ENCODE peak calls at places on chromosomes 5 and 9, in six cellular contexts. A is IMR-90, P is mesenchymal stem cell, N is neuronal stem cell, V is trophoblast cell, R is H1. Y is an unnamed sample.

GRCh38 chr9:676780-677458 is 164.6 kb upstream of the DMRT1 start:
- DNase-seq in N (no peak), A (no peak), P (no peak), V (no peak), R (no peak), Y (no peak)

GRCh38 chr9:97386265-97386633 is 25.6 kb upstream of the TDRD7 start:
- DNase-seq in N (no peak), V (no peak), P (no peak), A (no peak), R (no peak), Y (no peak)

GRCh38 chr9:99433555-99433954 is 211.5 kb downstream of the SEC61B start:
- DNase-seq in P (peak; percentile 95), R (no peak), V (peak; percentile 72), N (no peak), A (peak; percentile 89), Y (no peak)

GRCh38 chr9:127918201-127919107 is 1.6 kb upstream of the ST6GALNAC4 start:
- DNase-seq in R (no peak), V (no peak), N (no peak), A (no peak), P (peak; percentile 43), Y (peak; percentile 71)

GRCh38 chr9:136687721-136688223 is 515 bp upstream of the AGPAT2 start:
- DNase-seq in A (no peak), V (no peak), P (no peak), N (no peak), R (peak; percentile 68), Y (no peak)

GRCh38 chr9:135500525-135501260 is at the start of gene MRPS2:
- DNase-seq in A (peak; percentile 81), N (peak; percentile 92), P (peak; percentile 91), R (peak; percentile 96), V (peak; percentile 85), Y (peak; percentile 93)

GRCh38 chr9:110659891-110660541 is 8.6 kb upstream of the MUSK start:
- DNase-seq in A (peak; percentile 81), R (no peak), P (peak; percentile 77), V (no peak), N (no peak), Y (no peak)

GRCh38 chr5:41787257-41787656 is 83.0 kb downstream of the OXCT1 start:
- DNase-seq in A (peak; percentile 18), V (no peak), R (no peak), N (no peak), P (no peak), Y (no peak)

GRCh38 chr9:107894572-107895261 is 405.1 kb upstream of the KLF4 start:
- DNase-seq in A (peak; percentile 93), R (no peak), N (no peak), P (peak; percentile 16), V (peak; percentile 58), Y (no peak)

GRCh38 chr5:124515494-124516222 is 230.8 kb downstream of the ZNF608 start:
- DNase-seq in N (no peak), R (no peak), P (no peak), V (no peak), A (no peak), Y (no peak)

GRCh38 chr5:116600876-116601275 is 26.3 kb upstream of the SEMA6A start:
- DNase-seq in P (peak; percentile 91), V (no peak), N (no peak), A (peak; percentile 9), R (no peak), Y (no peak)

GRCh38 chr9:116395409-116396037 is 241.9 kb downstream of the PAPPA start:
- DNase-seq in P (no peak), V (no peak), R (no peak), A (no peak), N (no peak), Y (no peak)

GRCh38 chr9:95715911-95716435 is 159.5 kb upstream of the ERCC6L2 start:
- DNase-seq in A (peak; percentile 2), V (no peak), N (no peak), R (no peak), P (no peak), Y (no peak)

GRCh38 chr5:132883261-132883834 is 9.9 kb downstream of the LEAP2 start:
- DNase-seq in P (peak; percentile 82), A (peak; percentile 74), N (peak; percentile 20), V (peak; percentile 37), R (no peak), Y (peak; percentile 40)

GRCh38 chr9:110671849-110672248 is 3.3 kb downstream of the MUSK start:
- DNase-seq in P (no peak), V (no peak), N (no peak), A (no peak), R (no peak), Y (no peak)

GRCh38 chr5:137754961-137755762 is 999 bp upstream of the HNRNPA0 start:
- DNase-seq in V (peak; percentile 50), P (no peak), R (no peak), A (no peak), N (no peak), Y (no peak)

GRCh38 chr5:40221796-40222195 is 457.9 kb upstream of the PTGER4 start:
- DNase-seq in A (peak; percentile 93), V (peak; percentile 17), N (no peak), P (peak; percentile 69), R (no peak), Y (no peak)

GRCh38 chr9:1612886-1613285 is 402.3 kb upstream of the SMARCA2 start:
- DNase-seq in R (no peak), P (no peak), V (no peak), A (no peak), N (no peak), Y (no peak)

GRCh38 chr9:89935115-89935514 is 330.3 kb downstream of the GADD45G start:
- DNase-seq in P (no peak), N (no peak), A (no peak), V (no peak), R (no peak), Y (no peak)

GRCh38 chr5:134145779-134146581 is 30.8 kb downstream of the SKP1 start:
- DNase-seq in N (peak; percentile 81), R (peak; percentile 94), P (peak; percentile 81), V (peak; percentile 86), A (peak; percentile 64), Y (peak; percentile 88)

GRCh38 chr5:40291338-40291737 is 388.4 kb upstream of the PTGER4 start:
- DNase-seq in N (no peak), R (no peak), V (no peak), P (peak; percentile 6), A (peak; percentile 35), Y (no peak)

GRCh38 chr9:27382989-27383388 is 86.0 kb upstream of the EQTN start:
- DNase-seq in V (peak; percentile 45), P (no peak), N (no peak), A (no peak), R (no peak), Y (no peak)

GRCh38 chr5:178769617-178770290 is 39.3 kb upstream of the ZNF354A start:
- DNase-seq in A (no peak), V (no peak), N (no peak), R (no peak), P (no peak), Y (no peak)
- H3K9me3 ChIP-seq in A (peaks cover 55% of the 10 kb centered on the region), V (peaks cover 42% of the 10 kb centered on the region), N (no peaks in the 10 kb centered on the region), R (peaks cover 78% of the 10 kb centered on the region), P (peaks cover 13% of the 10 kb centered on the region), Y (no peaks in the 10 kb centered on the region)

GRCh38 chr9:35553670-35554543 is 51.2 kb upstream of the TESK1 start:
- DNase-seq in P (peak; percentile 80), R (peak; percentile 72), V (peak; percentile 52), N (peak; percentile 65), A (peak; percentile 73), Y (peak; percentile 70)

GRCh38 chr9:35552837-35553236 is 52.2 kb upstream of the TESK1 start:
- DNase-seq in V (no peak), R (no peak), N (no peak), P (no peak), A (peak; percentile 55), Y (no peak)

GRCh38 chr9:35549466-35549865 is 55.6 kb upstream of the TESK1 start:
- DNase-seq in V (no peak), R (no peak), A (no peak), N (no peak), P (no peak), Y (no peak)

GRCh38 chr9:35555246-35555701 is 49.8 kb upstream of the TESK1 start:
- DNase-seq in P (no peak), V (no peak), N (no peak), R (no peak), A (no peak), Y (no peak)

DNA sequence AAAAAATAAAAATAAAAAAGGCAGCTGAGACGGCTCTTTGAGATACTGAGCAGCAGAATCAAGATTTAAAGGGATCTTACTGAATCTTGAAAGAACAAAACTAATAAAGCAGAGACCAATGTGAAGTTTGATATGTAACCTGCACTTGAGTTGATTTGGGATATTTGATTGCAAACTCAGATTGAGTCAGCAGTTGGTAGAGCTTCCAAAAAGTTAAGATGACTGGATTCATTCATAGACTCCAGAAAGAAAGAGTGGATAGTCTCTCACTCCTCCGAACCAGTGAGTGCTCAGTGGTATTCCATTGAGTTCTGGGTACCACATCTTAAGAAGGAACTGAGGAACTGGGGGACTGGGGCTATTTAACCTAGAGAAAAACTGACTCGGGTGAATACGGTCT is 52.7 kb upstream of the TESK1 start:
- DNase-seq in R (no peak), A (peak; percentile 33), N (no peak), P (no peak), V (no peak), Y (no peak)
- H3K4me2 ChIP-seq in R (no peak overlapping the region), A (peak overlapping the region; percentile 38), N (no peak overlapping the region), P (no peak overlapping the region), V (no peak overlapping the region), Y (no peak overlapping the region)

GRCh38 chr5:177453852-177454396 is 7.3 kb downstream of the PRR7 start:
- DNase-seq in N (no peak), V (no peak), A (no peak), P (no peak), R (peak; percentile 76), Y (no peak)
- H4K8ac ChIP-seq in N (no peak overlapping the region), V (peak overlapping the region; percentile 3), A (no peak overlapping the region), P (no peak overlapping the region), R (peak overlapping the region; percentile 39), Y (no peak overlapping the region)

GRCh38 chr5:179300834-179301233 is 44.4 kb downstream of the ADAMTS2 start:
- DNase-seq in R (no peak), N (no peak), P (no peak), A (no peak), V (no peak), Y (no peak)
- H3K9me3 ChIP-seq in R (no peaks in the 10 kb centered on the region), N (no peaks in the 10 kb centered on the region), P (no peaks in the 10 kb centered on the region), A (no peaks in the 10 kb centered on the region), V (peaks cover 3% of the 10 kb centered on the region), Y (no peaks in the 10 kb centered on the region)

GRCh38 chr5:178106086-178106485 is 7.2 kb upstream of the N4BP3 start:
- DNase-seq in P (no peak), A (no peak), R (no peak), V (no peak), N (no peak), Y (no peak)
- H3K4me2 ChIP-seq in P (no peak overlapping the region), A (no peak overlapping the region), R (no peak overlapping the region), V (no peak overlapping the region), N (no peak overlapping the region), Y (no peak overlapping the region)

Y was measured in H9.